ENCODE peak calls at places on chromosomes 5 and 9, in nine cellular contexts. Q is activated CD4-positive, CD25-positive, alpha-beta regulatory T cell; S is cardiac fibroblast; A is central memory CD8-positive, alpha-beta T cell; T is stimulated activated CD4-positive, alpha-beta T cell treated with anti-CD3 and anti-CD28 coated beads, TNF-alpha, amount 100 ng/mL, for 4 hours; G is globus pallidus; B is AG20443; J is ACHN; K is AG04449. V is an unnamed sample.

GRCh38 chr9:82410306-82410705 is 421.7 kb downstream of the SPATA31D1 start:
- DNase-seq in T (no peak), A (no peak), Q (no peak), S (peak; percentile 24), J (no peak), K (no peak), G (no peak), B (no peak), V (no peak)

GRCh38 chr5:118777468-118777746 is 210.9 kb downstream of the DTWD2 start:
- DNase-seq in J (no peak), Q (no peak), T (no peak), S (no peak), B (no peak), A (no peak), G (no peak), K (no peak), V (no peak)

GRCh38 chr5:2640717-2641116 is 110.8 kb downstream of the IRX2 start:
- DNase-seq in T (no peak), J (no peak), B (no peak), A (no peak), G (no peak), Q (no peak), S (no peak), K (no peak), V (no peak)

GRCh38 chr5:1500411-1501091 is 23.2 kb downstream of the LPCAT1 start:
- DNase-seq in G (peak; percentile 63), K (no peak), Q (no peak), J (no peak), A (no peak), S (no peak), T (no peak), B (peak; percentile 53), V (no peak)

GRCh38 chr5:66567474-66567873 is 28.7 kb upstream of the MAST4 start:
- DNase-seq in A (no peak), B (no peak), T (no peak), G (no peak), Q (no peak), J (no peak), K (no peak), S (no peak), V (no peak)

GRCh38 chr5:96209829-96210228 is 223.2 kb downstream of the PCSK1 start:
- DNase-seq in K (no peak), J (no peak), S (peak; percentile 93), A (no peak), G (no peak), T (no peak), Q (no peak), B (no peak), V (peak; percentile 26)

GRCh38 chr5:103385722-103386121 is 127.2 kb downstream of the MACIR start:
- DNase-seq in T (no peak), A (no peak), S (no peak), G (no peak), Q (no peak), B (no peak), K (no peak), J (no peak), V (no peak)

GRCh38 chr5:106862450-106863193 is 808.1 kb downstream of the EFNA5 start:
- DNase-seq in S (peak; percentile 26), A (no peak), B (no peak), T (no peak), G (no peak), K (no peak), J (no peak), Q (no peak), V (peak; percentile 68)

GRCh38 chr9:126516936-126517750 is 96.6 kb upstream of the LMX1B start:
- DNase-seq in J (peak; percentile 37), A (no peak), T (no peak), Q (no peak), B (peak; percentile 94), K (peak; percentile 23), G (no peak), S (peak; percentile 70), V (peak; percentile 75)

GRCh38 chr9:129524848-129525345 is 96.0 kb downstream of the C9orf50 start:
- DNase-seq in G (no peak), A (no peak), K (no peak), T (no peak), B (no peak), J (no peak), Q (no peak), S (no peak), V (no peak)

GRCh38 chr5:91118802-91119201 is 264.3 kb downstream of the ARRDC3 start:
- DNase-seq in S (no peak), A (no peak), B (no peak), Q (no peak), T (no peak), J (no peak), K (no peak), G (no peak), V (peak; percentile 48)

GRCh38 chr9:91884746-91885687 is 65.0 kb downstream of the ROR2 start:
- DNase-seq in A (no peak), J (no peak), G (no peak), T (no peak), B (no peak), Q (no peak), S (peak; percentile 31), K (no peak), V (peak; percentile 93)